ENCODE peak calls at places on chromosomes 3 and 15, in four cellular contexts. One of them, this sample, is unnamed.

GRCh38 chr15:81111510-81112375 is 22.3 kb upstream of the CFAP161 start:
- DNase-seq in CD4-positive, alpha-beta T cell: no peak
- DNase-seq in A549: no peak
- DNase-seq in IMR-90: no peak
- DNase-seq in this sample: no peak

GRCh38 chr3:18812316-18812715 is 336.0 kb upstream of the KCNH8 start:
- DNase-seq in CD4-positive, alpha-beta T cell: no peak
- DNase-seq in A549: no peak
- DNase-seq in IMR-90: no peak
- DNase-seq in this sample: no peak

GRCh38 chr15:98771444-98772059 is 123.2 kb downstream of the IGF1R start:
- DNase-seq in CD4-positive, alpha-beta T cell: no peak
- DNase-seq in A549: no peak
- DNase-seq in IMR-90: peak; percentile 39
- DNase-seq in this sample: no peak

GRCh38 chr3:134905647-134905935 is 110.5 kb downstream of the EPHB1 start:
- DNase-seq in CD4-positive, alpha-beta T cell: no peak
- DNase-seq in A549: no peak
- DNase-seq in IMR-90: no peak
- DNase-seq in this sample: no peak

GRCh38 chr3:187465503-187465902 is 97.3 kb downstream of the RTP4 start:
- DNase-seq in CD4-positive, alpha-beta T cell: no peak
- DNase-seq in A549: no peak
- DNase-seq in IMR-90: no peak
- DNase-seq in this sample: no peak

GRCh38 chr3:36874351-36874874 is 70.4 kb downstream of the TRANK1 start:
- DNase-seq in CD4-positive, alpha-beta T cell: no peak
- DNase-seq in A549: no peak
- DNase-seq in IMR-90: no peak
- DNase-seq in this sample: no peak

GRCh38 chr3:48428863-48429415 is 947 bp downstream of the PLXNB1 start:
- DNase-seq in CD4-positive, alpha-beta T cell: no peak
- DNase-seq in A549: no peak
- DNase-seq in IMR-90: peak; percentile 18
- DNase-seq in this sample: peak; percentile 18

GRCh38 chr15:85826756-85827515 is 32.2 kb upstream of the KLHL25 start:
- DNase-seq in CD4-positive, alpha-beta T cell: no peak
- DNase-seq in A549: no peak
- DNase-seq in IMR-90: peak; percentile 22
- DNase-seq in this sample: no peak

GRCh38 chr3:88219138-88219792 is 69.5 kb downstream of the C3orf38 start:
- DNase-seq in CD4-positive, alpha-beta T cell: no peak
- DNase-seq in A549: peak; percentile 52
- DNase-seq in IMR-90: peak; percentile 49
- DNase-seq in this sample: peak; percentile 10

GRCh38 chr3:23389089-23389488 is 186.0 kb downstream of the UBE2E2 start:
- DNase-seq in CD4-positive, alpha-beta T cell: no peak
- DNase-seq in A549: peak; percentile 16
- DNase-seq in IMR-90: no peak
- DNase-seq in this sample: no peak

GRCh38 chr3:42749753-42750231 is 23.3 kb downstream of the CCDC13 start:
- DNase-seq in CD4-positive, alpha-beta T cell: no peak
- DNase-seq in A549: no peak
- DNase-seq in IMR-90: no peak
- DNase-seq in this sample: no peak

GRCh38 chr3:48507256-48508061 is 3.5 kb upstream of the SHISA5 start:
- DNase-seq in CD4-positive, alpha-beta T cell: peak; percentile 76
- DNase-seq in A549: peak; percentile 76
- DNase-seq in IMR-90: peak; percentile 67
- DNase-seq in this sample: peak; percentile 51

GRCh38 chr3:58323795-58324674 is 8.7 kb upstream of the PXK start:
- DNase-seq in CD4-positive, alpha-beta T cell: no peak
- DNase-seq in A549: no peak
- DNase-seq in IMR-90: peak; percentile 10
- DNase-seq in this sample: no peak

GRCh38 chr3:128597900-128598299 is 52.7 kb downstream of the RPN1 start:
- DNase-seq in CD4-positive, alpha-beta T cell: no peak
- DNase-seq in A549: no peak
- DNase-seq in IMR-90: peak; percentile 52
- DNase-seq in this sample: no peak

GRCh38 chr3:184636774-184637316 is 75.0 kb downstream of the MAGEF1 start:
- DNase-seq in CD4-positive, alpha-beta T cell: peak; percentile 2
- DNase-seq in A549: peak; percentile 24
- DNase-seq in IMR-90: peak; percentile 77
- DNase-seq in this sample: no peak

GRCh38 chr15:47460775-47461174 is 256.5 kb upstream of the SEMA6D start:
- DNase-seq in CD4-positive, alpha-beta T cell: no peak
- DNase-seq in A549: no peak
- DNase-seq in IMR-90: no peak
- DNase-seq in this sample: no peak

GRCh38 chr3:192092388-192093005 is 631.5 kb downstream of the PYDC2 start:
- DNase-seq in CD4-positive, alpha-beta T cell: no peak
- DNase-seq in A549: no peak
- DNase-seq in IMR-90: no peak
- DNase-seq in this sample: no peak

GRCh38 chr3:146350852-146351251 is 99.9 kb upstream of the PLSCR4 start:
- DNase-seq in CD4-positive, alpha-beta T cell: no peak
- DNase-seq in A549: no peak
- DNase-seq in IMR-90: no peak
- DNase-seq in this sample: no peak

GRCh38 chr3:49673131-49673714 is 928 bp upstream of the APEH start:
- DNase-seq in CD4-positive, alpha-beta T cell: no peak
- DNase-seq in A549: peak; percentile 43
- DNase-seq in IMR-90: no peak
- DNase-seq in this sample: no peak

GRCh38 chr15:77554306-77555080 is 78.2 kb downstream of the LINGO1 start:
- DNase-seq in CD4-positive, alpha-beta T cell: no peak
- DNase-seq in A549: no peak
- DNase-seq in IMR-90: no peak
- DNase-seq in this sample: no peak

GRCh38 chr3:97278506-97278905 is 464.1 kb downstream of the EPHA6 start:
- DNase-seq in CD4-positive, alpha-beta T cell: no peak
- DNase-seq in A549: no peak
- DNase-seq in IMR-90: no peak
- DNase-seq in this sample: no peak

GRCh38 chr15:37940886-37941285 is 6.4 kb downstream of the TMCO5A start:
- DNase-seq in CD4-positive, alpha-beta T cell: no peak
- DNase-seq in A549: no peak
- DNase-seq in IMR-90: no peak
- DNase-seq in this sample: no peak

GRCh38 chr3:27847697-27848096 is 125.6 kb upstream of the EOMES start:
- DNase-seq in CD4-positive, alpha-beta T cell: no peak
- DNase-seq in A549: no peak
- DNase-seq in IMR-90: no peak
- DNase-seq in this sample: no peak

GRCh38 chr3:54963621-54964020 is 35.8 kb upstream of the LRTM1 start:
- DNase-seq in CD4-positive, alpha-beta T cell: no peak
- DNase-seq in A549: no peak
- DNase-seq in IMR-90: no peak
- DNase-seq in this sample: no peak

GRCh38 chr15:27027229-27027628 is 56.2 kb downstream of the GABRG3 start:
- DNase-seq in CD4-positive, alpha-beta T cell: no peak
- DNase-seq in A549: no peak
- DNase-seq in IMR-90: no peak
- DNase-seq in this sample: no peak

GRCh38 chr3:128878556-128879124 is 780 bp upstream of the ACAD9 start:
- DNase-seq in CD4-positive, alpha-beta T cell: peak; percentile 4
- DNase-seq in A549: no peak
- DNase-seq in IMR-90: peak; percentile 77
- DNase-seq in this sample: no peak

GRCh38 chr3:165839296-165840076 is 2.3 kb upstream of the BCHE start:
- DNase-seq in CD4-positive, alpha-beta T cell: no peak
- DNase-seq in A549: no peak
- DNase-seq in IMR-90: no peak
- DNase-seq in this sample: no peak

GRCh38 chr15:57500256-57500655 is 91.4 kb upstream of the MYZAP start:
- DNase-seq in CD4-positive, alpha-beta T cell: no peak
- DNase-seq in A549: no peak
- DNase-seq in IMR-90: no peak
- DNase-seq in this sample: no peak

GRCh38 chr3:153277029-153277428 is 115.0 kb downstream of the RAP2B start:
- DNase-seq in CD4-positive, alpha-beta T cell: no peak
- DNase-seq in A549: no peak
- DNase-seq in IMR-90: no peak
- DNase-seq in this sample: no peak

GRCh38 chr3:15638193-15638890 is 36.8 kb downstream of the BTD start:
- DNase-seq in CD4-positive, alpha-beta T cell: no peak
- DNase-seq in A549: no peak
- DNase-seq in IMR-90: peak; percentile 57
- DNase-seq in this sample: no peak

GRCh38 chr3:52483577-52484495 is 11.3 kb upstream of the STAB1 start:
- DNase-seq in CD4-positive, alpha-beta T cell: no peak
- DNase-seq in A549: no peak
- DNase-seq in IMR-90: peak; percentile 68
- DNase-seq in this sample: no peak

GRCh38 chr3:149898771-149899170 is 71.9 kb downstream of the PFN2 start:
- DNase-seq in CD4-positive, alpha-beta T cell: no peak
- DNase-seq in A549: no peak
- DNase-seq in IMR-90: peak; percentile 86
- DNase-seq in this sample: no peak

GRCh38 chr15:25067725-25068309 is 113.0 kb downstream of the SNRPN start:
- DNase-seq in CD4-positive, alpha-beta T cell: no peak
- DNase-seq in A549: no peak
- DNase-seq in IMR-90: no peak
- DNase-seq in this sample: no peak
- H3K9me3 ChIP-seq in CD4-positive, alpha-beta T cell: peaks cover 100% of the 10 kb centered on the region
- H3K9me3 ChIP-seq in A549: peaks cover 83% of the 10 kb centered on the region
- H3K9me3 ChIP-seq in IMR-90: peaks cover 100% of the 10 kb centered on the region
- H3K9me3 ChIP-seq in this sample: peaks cover 62% of the 10 kb centered on the region

DNA sequence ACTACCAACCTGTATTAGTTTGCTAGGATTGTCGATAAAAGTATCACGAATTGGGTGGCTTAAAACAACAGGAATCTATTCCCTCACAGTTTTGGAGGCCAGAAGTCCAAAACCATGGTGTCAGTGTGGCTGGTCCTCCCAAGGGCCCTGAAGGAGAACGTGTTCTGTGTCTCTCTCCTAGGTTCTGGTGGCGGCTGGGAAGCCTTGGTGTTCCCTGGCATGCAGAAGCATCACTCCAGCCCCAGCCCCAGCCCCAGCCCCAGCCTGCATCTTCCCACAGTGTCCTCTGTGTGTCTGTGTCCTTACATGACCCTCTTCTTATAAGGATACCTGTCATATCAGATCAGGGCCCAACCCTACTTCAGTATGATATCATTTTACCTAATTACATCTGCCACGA is 272.5 kb upstream of the LYSMD4 start:
- DNase-seq in CD4-positive, alpha-beta T cell: no peak
- DNase-seq in A549: no peak
- DNase-seq in IMR-90: no peak
- DNase-seq in this sample: no peak
- H3K9me3 ChIP-seq in CD4-positive, alpha-beta T cell: no peaks in the 10 kb centered on the region
- H3K9me3 ChIP-seq in A549: no peaks in the 10 kb centered on the region
- H3K9me3 ChIP-seq in IMR-90: peaks cover 30% of the 10 kb centered on the region
- H3K9me3 ChIP-seq in this sample: no peaks in the 10 kb centered on the region

DNA sequence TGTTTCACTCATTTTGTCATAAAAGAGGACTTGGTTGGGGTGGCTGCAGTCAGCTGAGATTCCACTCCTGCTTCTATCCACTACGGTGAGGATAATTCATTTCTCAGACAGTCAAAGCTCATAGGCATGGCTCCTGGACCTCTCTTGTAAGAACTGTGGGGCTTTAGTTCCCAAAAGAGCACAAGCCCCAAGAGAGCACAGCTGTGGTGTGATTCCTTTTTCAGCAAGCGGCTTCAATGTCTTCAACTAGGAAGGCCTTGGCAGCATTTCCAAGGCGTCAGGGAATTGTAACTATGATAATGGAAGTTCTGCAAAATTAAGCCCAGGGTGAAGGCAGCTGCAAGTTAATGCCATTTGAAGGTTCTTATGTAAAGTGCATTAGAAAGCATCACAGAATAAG is 657.1 kb downstream of the GRM7 start:
- DNase-seq in CD4-positive, alpha-beta T cell: no peak
- DNase-seq in A549: no peak
- DNase-seq in IMR-90: no peak
- DNase-seq in this sample: no peak
- H3K9me3 ChIP-seq in CD4-positive, alpha-beta T cell: no peaks in the 10 kb centered on the region
- H3K9me3 ChIP-seq in A549: no peaks in the 10 kb centered on the region
- H3K9me3 ChIP-seq in IMR-90: peaks cover 14% of the 10 kb centered on the region
- H3K9me3 ChIP-seq in this sample: no peaks in the 10 kb centered on the region

DNA sequence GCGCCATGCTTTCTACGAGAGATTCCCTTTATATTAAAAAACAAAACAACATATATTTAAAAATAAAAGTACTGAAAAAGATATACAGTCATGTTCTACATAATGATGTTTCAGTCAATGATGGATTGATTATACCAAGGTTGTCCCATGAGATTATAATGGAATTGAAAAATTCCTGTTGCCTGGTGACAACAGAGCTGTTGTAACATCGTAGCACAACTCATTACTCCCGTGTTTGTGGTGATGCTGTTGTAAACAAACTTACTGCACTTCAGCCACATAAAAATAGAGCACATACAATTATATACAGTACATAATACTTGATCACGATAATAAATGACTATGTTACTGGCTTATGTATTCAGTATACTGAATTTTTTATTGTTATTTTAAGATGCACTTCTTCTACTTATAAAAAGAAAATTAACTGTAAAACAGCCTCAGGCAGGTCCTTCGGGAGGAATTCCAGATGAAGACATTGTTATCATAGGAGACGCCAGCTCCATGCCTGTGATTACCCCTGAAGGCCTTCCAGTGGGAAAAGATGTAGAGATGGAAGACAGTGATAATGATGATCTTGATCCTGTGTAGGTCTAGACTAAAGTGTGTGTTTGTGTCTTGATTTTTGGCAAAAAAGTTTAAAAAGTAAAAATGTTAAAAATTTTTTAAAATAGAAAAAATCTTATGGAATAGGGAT is 11.7 kb downstream of the CCR1 start:
- DNase-seq in CD4-positive, alpha-beta T cell: no peak
- DNase-seq in A549: no peak
- DNase-seq in IMR-90: no peak
- DNase-seq in this sample: no peak
- H3K9me3 ChIP-seq in CD4-positive, alpha-beta T cell: peaks cover 20% of the 10 kb centered on the region
- H3K9me3 ChIP-seq in A549: peaks cover 20% of the 10 kb centered on the region
- H3K9me3 ChIP-seq in IMR-90: peaks cover 9% of the 10 kb centered on the region
- H3K9me3 ChIP-seq in this sample: peaks cover 3% of the 10 kb centered on the region

DNA sequence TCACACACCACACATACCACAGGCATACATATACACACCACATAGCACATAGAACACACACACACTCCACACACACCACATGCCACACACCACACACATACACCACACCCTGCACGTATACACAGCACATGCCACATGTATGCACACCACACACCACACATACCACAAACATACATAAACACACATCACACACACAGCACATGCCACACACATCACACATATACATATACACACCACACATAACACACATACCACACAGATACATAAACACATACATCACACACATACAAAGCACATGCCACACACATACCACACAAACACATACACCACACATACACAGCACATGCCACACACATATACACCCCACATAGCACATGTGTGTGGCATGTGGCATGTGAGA is 171.1 kb downstream of the OR4M2 start:
- DNase-seq in CD4-positive, alpha-beta T cell: no peak
- DNase-seq in A549: no peak
- DNase-seq in IMR-90: no peak
- DNase-seq in this sample: no peak
- H3K9me3 ChIP-seq in CD4-positive, alpha-beta T cell: no peaks in the 10 kb centered on the region
- H3K9me3 ChIP-seq in A549: peaks cover 30% of the 10 kb centered on the region
- H3K9me3 ChIP-seq in IMR-90: peaks cover 30% of the 10 kb centered on the region
- H3K9me3 ChIP-seq in this sample: no peaks in the 10 kb centered on the region